ENCODE peak calls at places on chromosomes 1 and 21, in seven cellular contexts. X, L, S, N, H, M and R are unnamed samples.

GRCh38 chr1:2208309-2209239 is 14.0 kb upstream of the FAAP20 start:
- DNase-seq in H (no peak), L (no peak), X (no peak), M (no peak), S (peak; percentile 83), N (no peak), R (no peak)

GRCh38 chr1:104780470-104781078 is 1030.9 kb downstream of the AMY1C start:
- DNase-seq in N (no peak), M (no peak), L (no peak), S (no peak), X (no peak), H (no peak), R (peak; percentile 39)

GRCh38 chr1:159843459-159843858 is 16.8 kb downstream of the SLAMF8 start:
- DNase-seq in S (no peak), H (no peak), N (no peak), X (no peak), M (no peak), L (no peak), R (no peak)

GRCh38 chr1:93701619-93702018 is 20.0 kb upstream of the BCAR3 start:
- DNase-seq in N (no peak), L (no peak), H (no peak), X (no peak), M (no peak), S (peak; percentile 26), R (no peak)

GRCh38 chr1:1019122-1019999 is 559 bp upstream of the AGRN start:
- DNase-seq in M (peak; percentile 69), X (peak; percentile 78), S (peak; percentile 93), N (peak; percentile 75), L (peak; percentile 82), H (peak; percentile 88), R (peak; percentile 90)

GRCh38 chr1:19087737-19088594 is 122.1 kb downstream of the UBR4 start:
- DNase-seq in N (peak; percentile 29), X (no peak), S (no peak), M (no peak), H (no peak), L (peak; percentile 12), R (no peak)

GRCh38 chr21:18478513-18478912 is 74.9 kb upstream of the TMPRSS15 start:
- DNase-seq in N (no peak), X (no peak), L (no peak), S (no peak), H (no peak), M (no peak), R (no peak)

GRCh38 chr1:97499667-97500066 is 421.2 kb downstream of the DPYD start:
- DNase-seq in S (no peak), H (no peak), L (no peak), X (no peak), N (no peak), M (no peak), R (no peak)

GRCh38 chr1:44590475-44590874 is 83.8 kb downstream of the TMEM53 start:
- DNase-seq in S (no peak), X (no peak), N (no peak), M (no peak), L (no peak), H (no peak), R (no peak)

GRCh38 chr1:209884249-209884648 is 53.8 kb upstream of the SYT14 start:
- DNase-seq in X (no peak), M (no peak), L (no peak), N (no peak), S (no peak), H (no peak), R (no peak)

GRCh38 chr1:63321788-63322247 is 549 bp upstream of the FOXD3 start:
- DNase-seq in S (no peak), L (no peak), X (peak; percentile 76), M (no peak), H (no peak), N (no peak), R (no peak)

GRCh38 chr1:52748119-52748518 is 21.9 kb downstream of the ZYG11B start:
- DNase-seq in N (no peak), H (no peak), L (no peak), M (no peak), X (no peak), S (no peak), R (no peak)

GRCh38 chr1:241462371-241462770 is 57.2 kb downstream of the FH start:
- DNase-seq in L (no peak), N (no peak), X (no peak), M (no peak), S (no peak), H (no peak), R (no peak)

GRCh38 chr1:7552402-7552801 is 218.7 kb upstream of the VAMP3 start:
- DNase-seq in M (no peak), N (no peak), L (no peak), S (no peak), X (no peak), H (peak; percentile 62), R (no peak)

GRCh38 chr1:212467843-212468482 is 35.2 kb downstream of the NENF start:
- DNase-seq in H (no peak), M (no peak), S (no peak), L (no peak), X (no peak), N (no peak), R (no peak)

GRCh38 chr1:1889090-1889750 is 1.7 kb downstream of the GNB1 start:
- DNase-seq in S (no peak), M (no peak), L (no peak), H (no peak), X (no peak), N (no peak), R (no peak)

GRCh38 chr1:41152622-41153044 is 89.5 kb downstream of the SCMH1 start:
- DNase-seq in L (no peak), S (peak; percentile 65), X (no peak), M (no peak), H (no peak), N (no peak), R (no peak)

GRCh38 chr1:208054485-208054884 is 143.6 kb upstream of the CD34 start:
- DNase-seq in S (no peak), N (no peak), X (no peak), M (no peak), H (no peak), L (no peak), R (no peak)

GRCh38 chr1:33086384-33086850 is 5.5 kb downstream of the AZIN2 start:
- DNase-seq in N (no peak), H (peak; percentile 73), L (peak; percentile 35), M (peak; percentile 8), X (peak; percentile 84), S (peak; percentile 87), R (peak; percentile 74)

GRCh38 chr1:16125483-16125882 is 30.4 kb downstream of the EPHA2 start:
- DNase-seq in N (no peak), S (no peak), L (no peak), M (no peak), H (peak; percentile 43), X (no peak), R (no peak)

GRCh38 chr1:74771913-74772515 is 39.1 kb downstream of the TYW3 start:
- DNase-seq in X (no peak), M (no peak), N (no peak), H (no peak), L (no peak), S (no peak), R (peak; percentile 38)

GRCh38 chr1:169793730-169794129 is 977 bp downstream of the METTL18 start:
- DNase-seq in N (no peak), L (no peak), S (no peak), H (no peak), X (no peak), M (no peak), R (no peak)

GRCh38 chr1:242225770-242226573 is 227.1 kb upstream of the MAP1LC3C start:
- DNase-seq in N (no peak), H (no peak), L (no peak), S (no peak), X (no peak), M (no peak), R (no peak)

GRCh38 chr1:89565521-89565920 is 40.9 kb downstream of the LRRC8B start:
- DNase-seq in H (no peak), X (no peak), L (no peak), S (no peak), M (no peak), N (no peak), R (no peak)

GRCh38 chr1:147389532-147390184 is 147.2 kb downstream of the CHD1L start:
- DNase-seq in M (no peak), X (no peak), N (peak; percentile 7), H (peak; percentile 17), S (no peak), L (no peak), R (peak; percentile 33)

GRCh38 chr21:36422279-36423098 is 37.3 kb downstream of the CHAF1B start:
- DNase-seq in X (peak; percentile 84), L (peak; percentile 14), H (no peak), M (no peak), N (no peak), S (no peak), R (peak; percentile 71)

GRCh38 chr1:43454270-43455011 is 710 bp upstream of the HYI start:
- DNase-seq in L (peak; percentile 32), S (peak; percentile 88), X (peak; percentile 73), N (peak; percentile 61), H (peak; percentile 81), M (peak; percentile 24), R (peak; percentile 66)

GRCh38 chr1:200410566-200410878 is 686 bp upstream of the ZNF281 start:
- DNase-seq in M (no peak), S (no peak), L (no peak), X (no peak), H (no peak), N (no peak), R (peak; percentile 5)

GRCh38 chr1:55447488-55447887 is 232.3 kb upstream of the USP24 start:
- DNase-seq in N (no peak), M (no peak), X (no peak), L (no peak), H (no peak), S (no peak), R (no peak)

GRCh38 chr1:49197081-49197480 is 420.4 kb upstream of the BEND5 start:
- DNase-seq in H (no peak), S (no peak), X (no peak), N (no peak), M (no peak), L (no peak), R (no peak)

GRCh38 chr1:174938306-174939000 is 61.3 kb upstream of the CACYBP start:
- DNase-seq in H (no peak), L (no peak), S (no peak), N (no peak), X (no peak), M (no peak), R (no peak)

GRCh38 chr1:158208717-158209116 is 28.0 kb downstream of the CD1D start:
- DNase-seq in N (no peak), M (no peak), L (no peak), H (no peak), S (no peak), X (no peak), R (no peak)

GRCh38 chr1:219825355-219825754 is 103.0 kb downstream of the SLC30A10 start:
- DNase-seq in S (no peak), L (no peak), N (no peak), H (no peak), M (no peak), X (no peak), R (no peak)

GRCh38 chr1:7679873-7680790 is 91.0 kb upstream of the VAMP3 start:
- DNase-seq in L (peak; percentile 59), N (no peak), X (peak; percentile 50), S (peak; percentile 78), M (peak; percentile 9), H (no peak), R (peak; percentile 54)

GRCh38 chr21:39651206-39651605 is 38.5 kb downstream of the B3GALT5 start:
- DNase-seq in X (no peak), L (no peak), S (no peak), H (no peak), M (no peak), N (no peak), R (no peak)